ENCODE peak calls at places on chromosomes 5 and 9, in seven cellular contexts. W, P, A, R, V, E and C are unnamed samples.

GRCh38 chr9:114317665-114318357 is 5.1 kb upstream of the ORM1 start:
- DNase-seq in W (peak; percentile 75), P (peak; percentile 5), A (no peak), R (no peak), V (no peak), E (no peak), C (peak; percentile 87)

GRCh38 chr5:58322453-58322852 is 137.4 kb downstream of the PLK2 start:
- DNase-seq in W (peak; percentile 42), P (no peak), A (no peak), R (no peak), V (no peak), E (no peak), C (no peak)

GRCh38 chr9:129640086-129640870 is 1.7 kb downstream of the ASB6 start:
- DNase-seq in W (peak; percentile 70), P (no peak), A (no peak), R (peak; percentile 13), V (no peak), E (no peak), C (no peak)

GRCh38 chr5:146825033-146825432 is 53.5 kb downstream of the PPP2R2B start:
- DNase-seq in W (peak; percentile 51), P (no peak), A (peak; percentile 47), R (no peak), V (no peak), E (peak; percentile 83), C (peak; percentile 24)

GRCh38 chr9:114452219-114453169 is 52.8 kb downstream of the WHRN start:
- DNase-seq in W (no peak), P (no peak), A (no peak), R (peak; percentile 53), V (no peak), E (no peak), C (no peak)

GRCh38 chr9:12923472-12924009 is 148.7 kb downstream of the LURAP1L start:
- DNase-seq in W (peak; percentile 98), P (no peak), A (no peak), R (no peak), V (peak; percentile 43), E (no peak), C (no peak)

GRCh38 chr5:94791787-94792186 is 173.3 kb downstream of the SLF1 start:
- DNase-seq in W (no peak), P (no peak), A (no peak), R (no peak), V (peak; percentile 31), E (no peak), C (no peak)

GRCh38 chr5:108636135-108636888 is 111.4 kb upstream of the FER start:
- DNase-seq in W (no peak), P (no peak), A (no peak), R (no peak), V (no peak), E (no peak), C (no peak)

GRCh38 chr9:27125030-27125429 is 16.0 kb downstream of the TEK start:
- DNase-seq in W (peak; percentile 96), P (no peak), A (no peak), R (peak; percentile 3), V (no peak), E (no peak), C (no peak)

GRCh38 chr5:180313677-180314076 is 21.8 kb upstream of the MAPK9 start:
- DNase-seq in W (no peak), P (no peak), A (no peak), R (peak; percentile 14), V (peak; percentile 88), E (no peak), C (peak; percentile 75)

GRCh38 chr5:157864067-157864466 is 5.1 kb upstream of the CLINT1 start:
- DNase-seq in W (no peak), P (no peak), A (no peak), R (no peak), V (no peak), E (no peak), C (no peak)

GRCh38 chr9:16282718-16283117 is 587.8 kb downstream of the BNC2 start:
- DNase-seq in W (no peak), P (no peak), A (no peak), R (no peak), V (no peak), E (no peak), C (no peak)

GRCh38 chr5:159826351-159827222 is 89.7 kb upstream of the ADRA1B start:
- DNase-seq in W (peak; percentile 86), P (no peak), A (no peak), R (no peak), V (no peak), E (no peak), C (no peak)

GRCh38 chr9:94250456-94250855 is 8.6 kb upstream of the ZNF169 start:
- DNase-seq in W (no peak), P (no peak), A (no peak), R (peak; percentile 71), V (no peak), E (no peak), C (no peak)

GRCh38 chr5:10702911-10703491 is 58.0 kb downstream of the DAP start:
- DNase-seq in W (peak; percentile 81), P (no peak), A (no peak), R (no peak), V (no peak), E (no peak), C (no peak)

GRCh38 chr5:172758077-172758835 is 12.7 kb downstream of the DUSP1 start:
- DNase-seq in W (peak; percentile 98), P (no peak), A (no peak), R (no peak), V (no peak), E (no peak), C (no peak)

GRCh38 chr5:113294341-113295110 is 140.3 kb downstream of the TSSK1B start:
- DNase-seq in W (peak; percentile 91), P (peak; percentile 88), A (peak; percentile 67), R (peak; percentile 51), V (peak; percentile 77), E (peak; percentile 89), C (peak; percentile 30)

GRCh38 chr5:180633283-180634177 is 15.9 kb downstream of the FLT4 start:
- DNase-seq in W (no peak), P (no peak), A (no peak), R (no peak), V (peak; percentile 38), E (no peak), C (no peak)

GRCh38 chr9:86126998-86127972 is 27.9 kb upstream of the GOLM1 start:
- DNase-seq in W (peak; percentile 90), P (no peak), A (peak; percentile 92), R (peak; percentile 98), V (peak; percentile 88), E (peak; percentile 83), C (no peak)

GRCh38 chr9:91714020-91714721 is 235.9 kb downstream of the ROR2 start:
- DNase-seq in W (peak; percentile 40), P (no peak), A (peak; percentile 26), R (no peak), V (peak; percentile 55), E (peak; percentile 74), C (no peak)

GRCh38 chr5:138132543-138132942 is 6.7 kb downstream of the NME5 start:
- DNase-seq in W (no peak), P (no peak), A (no peak), R (no peak), V (no peak), E (no peak), C (no peak)

GRCh38 chr5:79800979-79801827 is 111.6 kb downstream of the CMYA5 start:
- DNase-seq in W (peak; percentile 29), P (no peak), A (no peak), R (no peak), V (no peak), E (no peak), C (no peak)

GRCh38 chr5:137336161-137336560 is 163.0 kb downstream of the SPOCK1 start:
- DNase-seq in W (no peak), P (no peak), A (no peak), R (no peak), V (no peak), E (no peak), C (no peak)

GRCh38 chr9:94160594-94161501 is 76.6 kb downstream of the PTPDC1 start:
- DNase-seq in W (no peak), P (peak; percentile 30), A (no peak), R (peak; percentile 22), V (no peak), E (no peak), C (no peak)

GRCh38 chr5:147845618-147846017 is 14.1 kb upstream of the SPINK1 start:
- DNase-seq in W (no peak), P (no peak), A (no peak), R (no peak), V (no peak), E (no peak), C (no peak)

GRCh38 chr5:1243487-1244152 is 18.4 kb downstream of the SLC6A18 start:
- DNase-seq in W (no peak), P (no peak), A (no peak), R (no peak), V (no peak), E (peak; percentile 61), C (no peak)

GRCh38 chr5:77366717-77367500 is 125.2 kb downstream of the WDR41 start:
- DNase-seq in W (no peak), P (no peak), A (no peak), R (no peak), V (no peak), E (no peak), C (no peak)

GRCh38 chr5:168059111-168059510 is 232.3 kb upstream of the WWC1 start:
- DNase-seq in W (no peak), P (no peak), A (no peak), R (no peak), V (no peak), E (no peak), C (no peak)

GRCh38 chr5:5416733-5417132 is 5.7 kb upstream of the ICE1 start:
- DNase-seq in W (no peak), P (no peak), A (no peak), R (no peak), V (no peak), E (no peak), C (no peak)

GRCh38 chr9:136119259-136120118 is 814 bp upstream of the TMEM250 start:
- DNase-seq in W (peak; percentile 33), P (no peak), A (no peak), R (peak; percentile 34), V (no peak), E (peak; percentile 53), C (no peak)

GRCh38 chr9:128470560-128470959 is 14.8 kb downstream of the ODF2 start:
- DNase-seq in W (peak; percentile 63), P (no peak), A (no peak), R (no peak), V (no peak), E (no peak), C (peak; percentile 94)

GRCh38 chr5:82365026-82365425 is 86.9 kb upstream of the RPS23 start:
- DNase-seq in W (no peak), P (no peak), A (no peak), R (no peak), V (no peak), E (no peak), C (no peak)

GRCh38 chr5:77844408-77845272 is 68.5 kb upstream of the TBCA start:
- DNase-seq in W (peak; percentile 18), P (no peak), A (no peak), R (peak; percentile 49), V (no peak), E (peak; percentile 43), C (no peak)

GRCh38 chr5:136388474-136388873 is 23.1 kb upstream of the TRPC7 start:
- DNase-seq in W (no peak), P (no peak), A (no peak), R (no peak), V (no peak), E (no peak), C (no peak)

GRCh38 chr9:85702881-85703280 is 38.9 kb downstream of the AGTPBP1 start:
- DNase-seq in W (no peak), P (no peak), A (no peak), R (no peak), V (no peak), E (no peak), C (no peak)